ENCODE peak calls at places on chromosomes 12 and 14, in seven cellular contexts. N is K562, D is H1, X is GM12878, W is GM12891, G is HepG2, M is SK-N-SH. U is an unnamed sample.

GRCh38 chr14:101288436-101289229 is 272.7 kb upstream of the DIO3 start:
- DNase-seq in N (no peak), D (no peak), X (no peak), W (no peak), G (peak; percentile 99), M (no peak), U (no peak)

GRCh38 chr12:92055877-92056276 is 89.8 kb downstream of the BTG1 start:
- DNase-seq in N (no peak), D (no peak), X (no peak), W (no peak), G (no peak), M (no peak), U (no peak)

GRCh38 chr12:12474931-12475485 is 87.7 kb downstream of the DUSP16 start:
- DNase-seq in N (peak; percentile 64), D (peak; percentile 26), X (peak; percentile 87), W (peak; percentile 53), G (no peak), M (no peak), U (peak; percentile 23)

GRCh38 chr12:76300297-76300665 is 47.9 kb downstream of the BBS10 start:
- DNase-seq in N (no peak), D (no peak), X (no peak), W (no peak), G (no peak), M (no peak), U (no peak)

GRCh38 chr12:102220736-102221135 is 23.1 kb upstream of the PMCH start:
- DNase-seq in N (no peak), D (no peak), X (no peak), W (no peak), G (no peak), M (no peak), U (no peak)

GRCh38 chr12:95674088-95674595 is 116.4 kb downstream of the NTN4 start:
- DNase-seq in N (no peak), D (no peak), X (no peak), W (no peak), G (no peak), M (no peak), U (no peak)

GRCh38 chr12:85979641-85980040 is 105.5 kb downstream of the NTS start:
- DNase-seq in N (no peak), D (no peak), X (no peak), W (no peak), G (no peak), M (no peak), U (no peak)

GRCh38 chr14:101937926-101938767 is 26.2 kb upstream of the DYNC1H1 start:
- DNase-seq in N (no peak), D (no peak), X (no peak), W (no peak), G (no peak), M (no peak), U (no peak)

GRCh38 chr14:75334191-75335051 is 55.8 kb downstream of the FOS start:
- DNase-seq in N (no peak), D (no peak), X (peak; percentile 28), W (peak; percentile 39), G (no peak), M (no peak), U (peak; percentile 36)

GRCh38 chr14:97602438-97603117 is 805.4 kb downstream of the VRK1 start:
- DNase-seq in N (no peak), D (no peak), X (no peak), W (no peak), G (no peak), M (no peak), U (no peak)

GRCh38 chr12:132955094-132955932 is 793 bp downstream of the ZNF605 start:
- DNase-seq in N (no peak), D (peak; percentile 66), X (no peak), W (no peak), G (peak; percentile 61), M (no peak), U (no peak)

GRCh38 chr12:111056618-111057521 is 136.5 kb upstream of the MYL2 start:
- DNase-seq in N (peak; percentile 17), D (no peak), X (peak; percentile 34), W (peak; percentile 65), G (no peak), M (peak; percentile 50), U (peak; percentile 41)

GRCh38 chr12:52425466-52425865 is 8.7 kb downstream of the KRT75 start:
- DNase-seq in N (no peak), D (no peak), X (no peak), W (no peak), G (no peak), M (no peak), U (no peak)

GRCh38 chr12:52419656-52420055 is 13.5 kb upstream of the KRT82 start:
- DNase-seq in N (no peak), D (no peak), X (no peak), W (no peak), G (no peak), M (no peak), U (no peak)

GRCh38 chr12:52423661-52424503 is 10.3 kb downstream of the KRT75 start:
- DNase-seq in N (no peak), D (no peak), X (no peak), W (no peak), G (no peak), M (no peak), U (no peak)

GRCh38 chr12:52426034-52426433 is 8.1 kb downstream of the KRT75 start:
- DNase-seq in N (no peak), D (no peak), X (no peak), W (no peak), G (no peak), M (no peak), U (no peak)

DNA sequence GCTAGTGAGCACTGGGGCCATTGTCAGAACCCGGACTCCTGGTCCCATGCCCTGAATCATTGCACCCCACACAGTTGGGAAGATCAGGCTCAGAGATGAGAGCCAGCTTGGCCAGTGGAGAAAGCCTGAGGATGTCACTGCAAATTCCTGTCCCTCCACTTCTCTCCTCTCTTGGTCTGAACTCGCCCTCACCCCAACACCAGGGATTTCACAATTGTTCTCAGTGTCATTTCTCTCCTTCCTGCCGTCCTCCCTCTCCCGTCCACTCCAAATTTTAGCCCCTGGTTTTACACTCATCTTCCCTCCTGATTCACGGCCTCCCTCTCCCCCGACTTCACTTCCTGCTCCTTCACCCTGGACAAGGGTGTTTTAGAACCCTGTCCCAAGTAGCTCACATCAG is 11.1 kb downstream of the KRT75 start:
- DNase-seq in N (no peak), D (no peak), X (no peak), W (no peak), G (no peak), M (no peak), U (no peak)
- TF ChIP-seq POLR2AphosphoS5 in N (no peak), D (no peak), X (no peak), W (no peak), G (no peak), M (no peak), U (no peak)

DNA sequence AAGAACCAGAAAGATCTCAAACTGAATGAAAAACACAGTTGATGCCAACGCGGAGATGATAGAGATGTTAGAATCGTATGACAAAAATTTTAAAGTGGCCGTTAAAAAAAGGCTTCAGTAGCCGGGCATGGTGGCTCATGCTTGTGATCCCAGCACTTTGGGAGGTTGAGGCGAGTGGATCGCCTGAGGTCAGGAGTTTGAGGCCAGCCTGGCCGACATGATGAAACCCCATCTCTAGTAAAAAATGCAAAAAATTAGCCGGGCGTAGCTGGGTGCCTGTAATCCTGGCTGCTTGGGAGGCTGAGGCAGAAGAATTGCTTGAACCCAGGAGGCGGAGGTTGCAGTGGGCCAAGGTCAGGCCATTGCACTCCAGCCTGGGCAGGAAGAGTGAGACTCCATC is 5.4 kb upstream of the ACVRL1 start:
- DNase-seq in N (no peak), D (no peak), X (no peak), W (no peak), G (no peak), M (no peak), U (no peak)
- TF ChIP-seq TAF1 in N (no peak), D (no peak), X (no peak), W (no peak), G (no peak), M (no peak), U (no peak)

GRCh38 chr14:104404922-104405321 is 174.6 kb upstream of the C14orf180 start:
- DNase-seq in N (no peak), D (no peak), X (no peak), W (no peak), G (no peak), M (no peak), U (no peak)

GRCh38 chr14:104401785-104402184 is 177.8 kb upstream of the C14orf180 start:
- DNase-seq in N (no peak), D (no peak), X (no peak), W (no peak), G (no peak), M (no peak), U (no peak)

GRCh38 chr14:104400355-104400754 is 179.2 kb upstream of the C14orf180 start:
- DNase-seq in N (no peak), D (no peak), X (no peak), W (no peak), G (no peak), M (no peak), U (no peak)

GRCh38 chr14:104403421-104404220 is 175.9 kb upstream of the C14orf180 start:
- DNase-seq in N (no peak), D (peak; percentile 44), X (no peak), W (no peak), G (no peak), M (no peak), U (no peak)

GRCh38 chr14:104405566-104406226 is 173.9 kb upstream of the C14orf180 start:
- DNase-seq in N (no peak), D (no peak), X (no peak), W (no peak), G (no peak), M (no peak), U (no peak)
- TF ChIP-seq POLR2AphosphoS5 in N (no peak), D (no peak), X (no peak), W (no peak), G (no peak), M (no peak), U (no peak)

DNA sequence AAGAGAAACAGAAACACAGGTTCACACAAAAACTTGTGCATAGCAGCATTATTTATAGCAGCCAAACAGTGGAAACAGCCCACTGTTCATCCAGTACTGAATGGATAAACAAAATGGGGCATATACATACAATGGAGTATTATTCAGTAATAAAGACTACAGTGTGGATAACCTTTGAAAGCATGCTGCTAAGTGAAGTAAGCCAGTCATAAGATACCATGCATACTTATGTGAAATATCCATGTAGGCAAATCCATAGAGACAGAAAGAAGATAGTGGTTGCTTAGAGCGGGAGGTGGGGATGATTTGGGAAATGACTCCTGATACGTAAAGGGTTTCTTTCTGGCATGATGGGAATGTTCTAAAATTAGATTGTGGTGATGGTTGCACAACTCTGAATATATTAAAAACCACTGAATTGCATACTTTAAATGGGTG is 99.4 kb downstream of the CRADD start:
- DNase-seq in N (no peak), D (no peak), X (no peak), W (no peak), G (no peak), M (no peak), U (no peak)
- TF ChIP-seq TAF1 in N (no peak), D (no peak), X (no peak), W (no peak), G (no peak), M (no peak), U (no peak)

DNA sequence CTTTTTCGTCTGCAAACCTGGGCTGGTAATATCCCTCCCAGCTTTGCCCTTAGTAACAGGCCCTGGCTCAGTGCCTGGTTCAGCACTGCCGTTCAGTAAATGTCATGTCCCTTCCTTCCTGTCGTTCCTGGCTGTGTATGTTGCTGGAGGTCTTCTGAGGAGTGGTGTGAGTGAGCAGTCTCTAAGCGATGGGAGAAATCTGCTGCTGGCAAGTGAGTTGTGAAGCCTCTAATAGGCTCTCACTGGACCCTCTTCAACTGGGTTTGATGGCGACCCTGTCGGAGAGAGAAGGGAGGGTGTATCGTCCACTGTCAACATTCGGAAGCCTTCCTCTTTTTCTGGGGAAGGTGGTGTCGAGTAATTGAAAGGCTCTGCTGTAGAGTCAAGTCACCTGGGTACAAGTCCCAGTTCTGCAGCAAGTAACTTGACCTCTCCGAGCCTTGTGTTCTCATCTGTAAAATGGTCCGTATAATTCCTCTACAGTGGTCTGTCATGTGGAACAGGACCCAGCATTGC is 62.8 kb downstream of the HRK start:
- DNase-seq in N (peak; percentile 37), D (no peak), X (no peak), W (no peak), G (no peak), M (peak; percentile 27), U (no peak)
- TF ChIP-seq POLR2AphosphoS5 in N (no peak), D (no peak), X (no peak), W (no peak), G (no peak), M (no peak), U (no peak)

U was measured in GM12892.